ENCODE peak calls at places on chromosomes 5 and 9, in four cellular contexts. L, U, H and Z are unnamed samples. For H4K20me1 and H3K4me1, the result is how much of the 10 kb centered on the place peaks cover.

GRCh38 chr9:18023332-18023731 is 444.5 kb downstream of the SH3GL2 start:
- DNase-seq in H (no peak), U (no peak), L (no peak), Z (no peak)

GRCh38 chr9:118522093-118523028 is 818.2 kb downstream of the TLR4 start:
- DNase-seq in L (peak), H (no peak), U (peak), Z (peak)

GRCh38 chr9:13770956-13771355 is 491.5 kb upstream of the MPDZ start:
- DNase-seq in H (no peak), L (no peak), U (no peak), Z (no peak)

GRCh38 chr5:73325546-73325945 is 123.0 kb downstream of the FOXD1 start:
- DNase-seq in U (no peak), L (no peak), H (no peak), Z (no peak)

GRCh38 chr5:133079048-133079447 is 27.2 kb downstream of the HSPA4 start:
- DNase-seq in L (no peak), U (no peak), H (no peak), Z (no peak)

GRCh38 chr5:62977641-62978040 is 399.0 kb downstream of the LRRC70 start:
- DNase-seq in L (no peak), U (peak), H (no peak), Z (no peak)

GRCh38 chr5:116137544-116138378 is 52.9 kb downstream of the COMMD10 start:
- DNase-seq in U (peak), H (peak), L (peak), Z (peak)

GRCh38 chr9:105311317-105311716 is 66.9 kb downstream of the SLC44A1 start:
- DNase-seq in L (no peak), U (no peak), H (peak), Z (no peak)

GRCh38 chr5:155263381-155263780 is 249.8 kb downstream of the KIF4B start:
- DNase-seq in U (no peak), L (peak), H (no peak), Z (no peak)

GRCh38 chr5:147879784-147880183 is 1.3 kb downstream of the SCGB3A2 start:
- DNase-seq in H (no peak), U (no peak), L (no peak), Z (no peak)
- H4K20me1 ChIP-seq in H (under half), U (under half), L (under half), Z (under half)

DNA sequence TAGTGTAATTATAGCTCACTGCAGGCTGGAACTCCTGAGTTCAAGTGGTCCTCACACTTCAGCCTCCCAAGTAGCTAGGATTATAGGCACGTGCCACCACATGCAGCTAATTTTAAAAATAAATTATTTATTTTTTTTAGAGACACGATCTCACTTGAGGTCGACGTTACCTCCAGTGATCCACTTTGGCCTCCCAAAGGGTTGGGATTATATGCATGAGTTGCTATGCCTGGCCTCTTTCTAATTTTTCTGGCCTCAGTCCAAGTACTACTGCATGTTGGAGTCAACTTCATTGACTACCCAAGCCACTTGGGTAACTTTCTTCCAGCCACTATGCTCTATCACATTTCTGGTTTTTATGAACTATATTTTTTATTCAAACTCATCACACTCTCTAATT is 148.3 kb downstream of the EFNA5 start:
- DNase-seq in L (no peak), H (no peak), U (no peak), Z (no peak)
- H3K4me1 ChIP-seq in L (under half), H (under half), U (under half), Z (under half)

DNA sequence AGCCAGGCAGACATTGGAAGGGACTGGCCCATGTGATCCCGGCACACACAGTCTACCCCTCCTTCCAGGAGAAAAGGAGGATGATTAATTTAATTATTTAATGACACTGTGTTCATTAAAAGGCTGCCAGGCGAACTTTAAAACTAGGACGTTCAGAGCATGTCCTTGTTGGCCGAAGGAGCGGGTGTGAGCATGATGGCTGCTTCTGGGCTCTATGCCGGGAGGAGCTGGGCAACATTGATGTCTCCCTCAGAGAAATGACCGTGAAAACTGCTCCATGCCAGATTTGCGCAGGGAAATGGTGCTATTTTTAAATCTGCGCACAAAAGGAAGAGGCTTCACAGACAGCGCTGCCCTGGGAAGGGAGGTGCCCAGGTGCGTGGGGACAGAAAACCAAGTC is 284.9 kb upstream of the IRX4 start:
- DNase-seq in H (no peak), U (no peak), L (no peak), Z (no peak)
- TF ChIP-seq EZH2 in H (no peak), U (no peak), L (no peak), Z (no peak)

GRCh38 chr9:93461414-93461743 is 8.0 kb upstream of the FAM120AOS start:
- DNase-seq in L (no peak), H (no peak), U (no peak), Z (no peak)
- H4K20me1 ChIP-seq in L (under half), H (under half), U (under half), Z (under half)